ENCODE peak calls at places on chromosomes 13 and 19, in five cellular contexts. S, F, W, V and A are unnamed samples.

GRCh38 chr13:94859812-94860210 is 147.5 kb upstream of the SOX21 start:
- DNase-seq in S (no peak), W (no peak), F (no peak), V (no peak), A (no peak)

GRCh38 chr13:41514853-41515395 is 57.6 kb downstream of the RGCC start:
- DNase-seq in W (no peak), V (no peak), S (no peak), F (no peak), A (no peak)

GRCh38 chr19:6250024-6250605 is 29.7 kb downstream of the MLLT1 start:
- DNase-seq in F (no peak), S (no peak), W (peak), V (no peak), A (no peak)

GRCh38 chr19:54141356-54141755 is 3.8 kb downstream of the CNOT3 start:
- DNase-seq in V (no peak), F (no peak), S (no peak), W (peak), A (no peak)

GRCh38 chr19:45424191-45425058 is 708 bp upstream of the ERCC1 start:
- DNase-seq in F (peak), V (peak), W (peak), S (peak), A (peak)

GRCh38 chr19:34556500-34556899 is 74.9 kb downstream of the WTIP start:
- DNase-seq in F (no peak), V (no peak), S (no peak), W (peak), A (no peak)

GRCh38 chr19:18223860-18224524 is 2.2 kb downstream of the PDE4C start:
- DNase-seq in F (peak), V (no peak), W (peak), S (no peak), A (peak)

GRCh38 chr13:98930014-98930625 is 47.7 kb downstream of the DOCK9 start:
- DNase-seq in F (no peak), W (no peak), V (no peak), S (no peak), A (no peak)